ENCODE peak calls at places on chromosomes 2 and 18, in ten cellular contexts. L is WTC11; G is NCI-H2081; W is astrocyte of the hippocampus; U is activated CD4-positive, alpha-beta T cell treated with anti-CD3 and anti-CD28 coated beads, Interleukin-2, amount 50 U/mL, for 48 hours; A is mammary epithelial cell; E is effector CD4-positive, alpha-beta T cell; C is cardiac muscle cell; D is OCI-M1; B is GM03348. J is an unnamed sample.

GRCh38 chr18:63787673-63788072 is 12.5 kb downstream of the SERPINB7 start:
- DNase-seq in D (no peak), G (no peak), W (no peak), A (no peak), B (no peak), L (no peak), C (no peak), U (no peak), E (no peak), J (no peak)

GRCh38 chr2:85607268-85608215 is 4.3 kb downstream of the C2orf68 start:
- DNase-seq in B (no peak), E (no peak), L (no peak), U (no peak), A (no peak), C (no peak), W (no peak), D (no peak), G (no peak), J (no peak)

GRCh38 chr18:62772860-62773584 is 57.7 kb downstream of the PHLPP1 start:
- DNase-seq in L (no peak), B (no peak), G (no peak), D (no peak), A (no peak), E (no peak), W (no peak), C (no peak), U (no peak), J (no peak)

GRCh38 chr2:71563872-71564271 is 110.5 kb downstream of the DYSF start:
- DNase-seq in G (no peak), A (peak; percentile 5), B (peak; percentile 41), E (no peak), U (no peak), W (no peak), D (no peak), C (no peak), L (no peak), J (no peak)

GRCh38 chr2:144256996-144257707 is 262.8 kb downstream of the ZEB2 start:
- DNase-seq in G (no peak), W (no peak), L (no peak), C (no peak), U (no peak), E (no peak), D (peak; percentile 64), B (peak; percentile 65), A (peak; percentile 35), J (no peak)

GRCh38 chr2:37984589-37984988 is 59.5 kb downstream of the RMDN2 start:
- DNase-seq in C (no peak), G (no peak), L (no peak), B (peak; percentile 6), A (no peak), U (no peak), D (peak; percentile 52), W (peak; percentile 12), E (no peak), J (no peak)

GRCh38 chr2:213238753-213239591 is 45.3 kb upstream of the SPAG16 start:
- DNase-seq in A (peak; percentile 74), G (no peak), L (no peak), B (peak; percentile 74), D (no peak), U (no peak), W (peak; percentile 86), C (no peak), E (no peak), J (no peak)

GRCh38 chr2:112916625-112917024 is 5.7 kb downstream of the IL37 start:
- DNase-seq in E (no peak), A (no peak), W (no peak), G (no peak), U (no peak), L (no peak), B (no peak), C (no peak), D (no peak), J (no peak)

GRCh38 chr2:231680284-231680991 is 27.9 kb upstream of the PTMA start:
- DNase-seq in G (no peak), E (no peak), B (no peak), W (no peak), L (peak; percentile 87), A (no peak), D (no peak), U (no peak), C (no peak), J (peak; percentile 46)

GRCh38 chr2:218257390-218257981 is 3.3 kb upstream of the GPBAR1 start:
- DNase-seq in W (peak; percentile 31), E (peak; percentile 45), D (peak; percentile 61), C (no peak), U (peak; percentile 78), A (no peak), G (no peak), B (peak; percentile 55), L (peak; percentile 76), J (peak; percentile 59)

GRCh38 chr2:40178171-40178778 is 273.6 kb downstream of the SLC8A1 start:
- DNase-seq in A (no peak), C (no peak), W (no peak), E (no peak), U (no peak), L (no peak), G (no peak), B (no peak), D (no peak), J (no peak)

GRCh38 chr18:48805826-48806535 is 144.8 kb downstream of the SMAD7 start:
- DNase-seq in G (no peak), U (no peak), E (no peak), D (no peak), L (peak; percentile 6), C (no peak), B (no peak), W (no peak), A (no peak), J (no peak)

GRCh38 chr18:45626330-45627203 is 11.3 kb downstream of the SLC14A2 start:
- DNase-seq in W (peak; percentile 68), U (no peak), A (peak; percentile 71), D (no peak), E (no peak), B (peak; percentile 83), C (no peak), G (no peak), L (peak; percentile 56), J (no peak)

GRCh38 chr2:231780123-231780908 is 766 bp downstream of the PDE6D start:
- DNase-seq in G (no peak), E (no peak), L (peak; percentile 45), D (peak; percentile 43), C (peak; percentile 71), U (peak; percentile 22), A (peak; percentile 42), B (peak; percentile 33), W (peak; percentile 65), J (peak; percentile 49)

GRCh38 chr2:171042253-171042969 is 113.4 kb downstream of the GORASP2 start:
- DNase-seq in C (no peak), E (no peak), W (no peak), U (no peak), L (no peak), G (no peak), B (no peak), A (no peak), D (no peak), J (no peak)

GRCh38 chr2:53098323-53099073 is 669.1 kb upstream of the CHAC2 start:
- DNase-seq in G (no peak), E (no peak), A (no peak), C (no peak), U (no peak), B (no peak), W (no peak), L (no peak), D (no peak), J (no peak)

GRCh38 chr2:226984461-226985226 is 148.8 kb downstream of the RHBDD1 start:
- DNase-seq in G (no peak), D (peak; percentile 34), C (no peak), A (no peak), B (no peak), L (no peak), W (no peak), E (no peak), U (peak; percentile 15), J (no peak)

GRCh38 chr18:3455938-3456685 is 6.1 kb downstream of the TGIF1 start:
- DNase-seq in L (no peak), U (no peak), C (no peak), W (peak; percentile 71), G (no peak), A (peak; percentile 46), B (peak; percentile 43), D (no peak), E (no peak), J (no peak)

GRCh38 chr2:20667151-20667530 is 197 bp downstream of the GDF7 start:
- DNase-seq in D (no peak), U (no peak), G (no peak), A (no peak), W (peak; percentile 43), B (peak; percentile 52), C (peak; percentile 56), L (no peak), E (no peak), J (no peak)

GRCh38 chr2:30584116-30584515 is 137.1 kb downstream of the LCLAT1 start:
- DNase-seq in B (no peak), G (no peak), U (no peak), D (peak; percentile 5), L (no peak), A (no peak), C (no peak), E (no peak), W (no peak), J (no peak)

GRCh38 chr2:209602259-209602658 is 169.4 kb upstream of the UNC80 start:
- DNase-seq in A (no peak), B (no peak), C (no peak), E (no peak), D (no peak), G (no peak), L (no peak), W (no peak), U (no peak), J (no peak)

GRCh38 chr2:118016911-118017310 is 3.0 kb upstream of the CCDC93 start:
- DNase-seq in U (no peak), W (no peak), E (no peak), A (no peak), B (no peak), C (no peak), D (peak; percentile 46), L (no peak), G (no peak), J (no peak)

GRCh38 chr2:227908266-227909054 is 37.0 kb downstream of the DAW1 start:
- DNase-seq in U (no peak), D (no peak), B (no peak), L (no peak), W (no peak), G (no peak), A (peak; percentile 33), E (no peak), C (no peak), J (no peak)

GRCh38 chr2:161915121-161915520 is 158.9 kb downstream of the DPP4 start:
- DNase-seq in U (no peak), E (no peak), G (no peak), A (no peak), L (no peak), D (no peak), C (no peak), B (no peak), W (peak; percentile 34), J (no peak)

J was measured in endothelial cell.